ENCODE peak calls at places on chromosomes 16 and 17, in seven cellular contexts. H is choroid plexus epithelial cell, W is stomach, L is ascending aorta, V is HFF-Myc, N is AG04449, F is left lung. M is an unnamed sample.

GRCh38 chr16:89442588-89442987 is 47.8 kb downstream of the ANKRD11 start:
- DNase-seq in W (no peak), N (no peak), V (no peak), L (no peak), F (no peak), H (no peak), M (no peak)

GRCh38 chr16:31143889-31144148 is 6.0 kb downstream of the PRSS36 start:
- DNase-seq in H (no peak), N (no peak), V (no peak), W (no peak), L (no peak), F (no peak), M (no peak)

GRCh38 chr17:20908373-20909273 is 134.2 kb downstream of the USP22 start:
- DNase-seq in N (no peak), L (peak), F (peak), V (peak), W (peak), H (peak), M (no peak)

GRCh38 chr17:27630607-27631408 is at the start of gene LGALS9:
- DNase-seq in N (no peak), F (no peak), L (no peak), H (peak), W (peak), V (no peak), M (peak)

GRCh38 chr17:79971651-79972050 is 64.0 kb downstream of the TBC1D16 start:
- DNase-seq in L (no peak), V (no peak), H (no peak), W (no peak), N (no peak), F (no peak), M (no peak)

GRCh38 chr17:73613271-73613941 is 30.8 kb downstream of the SDK2 start:
- DNase-seq in N (no peak), F (no peak), V (no peak), L (no peak), W (no peak), H (no peak), M (no peak)

GRCh38 chr16:28149016-28149888 is 62.5 kb downstream of the XPO6 start:
- DNase-seq in F (no peak), H (no peak), N (no peak), L (no peak), V (no peak), W (no peak), M (no peak)

GRCh38 chr16:84509032-84509950 is 4.8 kb upstream of the MEAK7 start:
- DNase-seq in F (no peak), W (no peak), H (no peak), N (no peak), V (no peak), L (no peak), M (no peak)

GRCh38 chr17:39632153-39632941 is 4.6 kb upstream of the STARD3 start:
- DNase-seq in L (no peak), N (no peak), F (no peak), H (no peak), V (no peak), W (peak), M (no peak)

GRCh38 chr16:11255737-11256656 is at the start of gene SOCS1:
- DNase-seq in N (no peak), W (peak), V (peak), L (peak), H (peak), F (peak), M (peak)

GRCh38 chr17:72967263-72967962 is 125.1 kb downstream of the SLC39A11 start:
- DNase-seq in V (no peak), L (no peak), H (no peak), F (no peak), W (no peak), N (no peak), M (no peak)

GRCh38 chr17:6674586-6674985 is 23.0 kb downstream of the C17orf100 start:
- DNase-seq in N (no peak), V (no peak), W (no peak), L (no peak), H (no peak), F (no peak), M (no peak)

GRCh38 chr16:31200821-31201510 is 1.6 kb downstream of the PYCARD start:
- DNase-seq in N (no peak), V (peak), F (no peak), H (peak), L (no peak), W (no peak), M (no peak)

GRCh38 chr17:41530062-41531048 is 2.2 kb upstream of the KRT19 start:
- DNase-seq in L (no peak), H (peak), W (peak), F (no peak), N (peak), V (peak), M (peak)

GRCh38 chr17:72826602-72827001 is 265.9 kb downstream of the SLC39A11 start:
- DNase-seq in W (no peak), N (no peak), F (no peak), V (no peak), L (no peak), H (peak), M (no peak)

GRCh38 chr17:71251936-71252335 is 868.9 kb upstream of the SOX9 start:
- DNase-seq in V (no peak), L (no peak), W (no peak), N (no peak), F (no peak), H (peak), M (peak)

GRCh38 chr17:1422907-1423306 is 22.9 kb upstream of the YWHAE start:
- DNase-seq in H (peak), N (peak), V (peak), F (no peak), L (no peak), W (no peak), M (peak)

GRCh38 chr17:31398381-31399275 is 7.2 kb downstream of the RAB11FIP4 start:
- DNase-seq in F (no peak), W (no peak), N (no peak), V (no peak), H (no peak), L (no peak), M (no peak)

GRCh38 chr16:10990378-10990777 is 46.0 kb downstream of the CLEC16A start:
- DNase-seq in N (no peak), L (no peak), V (no peak), W (no peak), H (no peak), F (no peak), M (no peak)

GRCh38 chr16:58578642-58579041 is 51.0 kb downstream of the CNOT1 start:
- DNase-seq in W (no peak), H (no peak), F (no peak), L (no peak), V (no peak), N (no peak), M (no peak)

GRCh38 chr16:89408315-89408714 is 82.0 kb downstream of the ANKRD11 start:
- DNase-seq in F (no peak), V (no peak), H (no peak), N (no peak), W (no peak), L (no peak), M (no peak)

GRCh38 chr16:65494609-65495008 is 372.7 kb upstream of the CDH11 start:
- DNase-seq in W (no peak), N (no peak), H (peak), V (no peak), L (no peak), F (no peak), M (no peak)

GRCh38 chr16:23848958-23849357 is 13.2 kb downstream of the PRKCB start:
- DNase-seq in L (no peak), V (no peak), N (no peak), W (no peak), F (no peak), H (no peak), M (no peak)

GRCh38 chr17:82160081-82160480 is 52.6 kb downstream of the CCDC57 start:
- DNase-seq in W (no peak), H (peak), F (no peak), V (no peak), L (no peak), N (no peak), M (no peak)

GRCh38 chr17:76641501-76641900 is 2.1 kb downstream of the ST6GALNAC1 start:
- DNase-seq in F (no peak), V (no peak), W (no peak), H (peak), L (no peak), N (no peak), M (no peak)

GRCh38 chr17:17722081-17722905 is 41.0 kb downstream of the RAI1 start:
- DNase-seq in L (no peak), V (no peak), F (no peak), H (peak), N (no peak), W (no peak), M (no peak)

GRCh38 chr17:489758-490329 is 137.2 kb upstream of the RPH3AL start:
- DNase-seq in N (no peak), L (no peak), F (no peak), W (peak), H (peak), V (no peak), M (no peak)

GRCh38 chr17:50661795-50662391 is 27.2 kb downstream of the ABCC3 start:
- DNase-seq in H (peak), W (peak), N (peak), L (peak), V (peak), F (peak), M (peak)

GRCh38 chr17:27497696-27498095 is 41.4 kb downstream of the KSR1 start:
- DNase-seq in F (no peak), H (no peak), L (no peak), W (no peak), N (no peak), V (no peak), M (no peak)

GRCh38 chr17:330993-331701 is 21.5 kb downstream of the RPH3AL start:
- DNase-seq in V (no peak), W (no peak), N (no peak), L (no peak), H (no peak), F (no peak), M (no peak)

GRCh38 chr17:31489295-31490018 is 98.0 kb downstream of the RAB11FIP4 start:
- DNase-seq in V (no peak), N (no peak), H (no peak), W (peak), L (no peak), F (peak), M (no peak)

GRCh38 chr17:51442112-51442865 is 181.9 kb downstream of the UTP18 start:
- DNase-seq in L (no peak), W (no peak), N (no peak), H (no peak), V (no peak), F (no peak), M (no peak)

GRCh38 chr17:67239597-67239996 is 5.4 kb downstream of the HELZ start:
- DNase-seq in H (peak), V (no peak), L (no peak), N (no peak), F (no peak), W (no peak), M (no peak)

GRCh38 chr16:75546293-75546692 is 9.8 kb downstream of the TMEM231 start:
- DNase-seq in W (no peak), V (no peak), N (no peak), H (no peak), L (no peak), F (no peak), M (no peak)

GRCh38 chr17:1188812-1189211 is 9.0 kb upstream of the ABR start:
- DNase-seq in V (no peak), F (peak), N (no peak), L (peak), W (peak), H (no peak), M (peak)

GRCh38 chr17:54177606-54178308 is 355.0 kb downstream of the KIF2B start:
- DNase-seq in V (no peak), F (no peak), W (no peak), N (no peak), L (no peak), H (no peak), M (no peak)

GRCh38 chr16:88968589-88969280 is 8.3 kb downstream of the CBFA2T3 start:
- DNase-seq in H (no peak), L (no peak), F (no peak), V (no peak), W (no peak), N (no peak), M (no peak)

DNA sequence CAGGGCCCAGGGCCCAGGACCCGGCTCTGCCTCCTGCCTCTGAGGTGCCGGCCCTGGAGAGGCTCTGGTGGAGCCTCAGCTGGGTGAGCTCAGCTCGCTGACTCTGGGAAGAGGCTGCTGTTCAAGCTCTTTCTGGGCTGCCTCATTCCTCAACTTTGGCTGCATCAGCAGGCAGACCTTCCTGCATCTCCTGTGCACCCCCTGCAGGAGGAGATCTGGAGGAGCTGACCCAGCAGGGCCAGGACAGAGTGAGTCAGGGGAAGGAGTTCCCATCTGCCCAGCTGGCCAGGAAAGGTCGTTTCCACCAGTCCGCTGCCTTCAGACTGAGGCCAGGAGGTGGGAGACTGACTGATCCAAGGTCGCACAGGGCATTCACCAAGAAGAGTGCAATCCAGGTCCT is 10.7 kb downstream of the CRHR1 start:
- DNase-seq in F (no peak), L (no peak), V (no peak), N (no peak), H (no peak), W (no peak), M (no peak)
- TF ChIP-seq CTCF in F (no peak), L (no peak), V (peak), N (peak), H (peak), W (no peak), M (no peak)

GRCh38 chr17:60163108-60163784 is 13.5 kb downstream of the CA4 start:
- DNase-seq in N (no peak), L (no peak), W (no peak), F (no peak), V (no peak), H (no peak), M (no peak)

GRCh38 chr17:60161598-60162330 is 12.0 kb downstream of the CA4 start:
- DNase-seq in L (peak), W (peak), V (no peak), N (no peak), F (no peak), H (no peak), M (no peak)

GRCh38 chr17:60159479-60159866 is 9.7 kb downstream of the CA4 start:
- DNase-seq in F (no peak), V (no peak), N (no peak), L (no peak), H (no peak), W (no peak), M (no peak)

GRCh38 chr17:60158751-60159478 is 9.1 kb downstream of the CA4 start:
- DNase-seq in W (no peak), F (no peak), N (no peak), H (peak), V (no peak), L (no peak), M (no peak)

GRCh38 chr17:60160829-60161501 is 11.2 kb downstream of the CA4 start:
- DNase-seq in W (no peak), V (no peak), F (no peak), H (no peak), L (no peak), N (no peak), M (no peak)
- H3K4me3 ChIP-seq in W (no peak), V (no peak), F (no peak), H (no peak), L (no peak), N (no peak), M (no peak)

DNA sequence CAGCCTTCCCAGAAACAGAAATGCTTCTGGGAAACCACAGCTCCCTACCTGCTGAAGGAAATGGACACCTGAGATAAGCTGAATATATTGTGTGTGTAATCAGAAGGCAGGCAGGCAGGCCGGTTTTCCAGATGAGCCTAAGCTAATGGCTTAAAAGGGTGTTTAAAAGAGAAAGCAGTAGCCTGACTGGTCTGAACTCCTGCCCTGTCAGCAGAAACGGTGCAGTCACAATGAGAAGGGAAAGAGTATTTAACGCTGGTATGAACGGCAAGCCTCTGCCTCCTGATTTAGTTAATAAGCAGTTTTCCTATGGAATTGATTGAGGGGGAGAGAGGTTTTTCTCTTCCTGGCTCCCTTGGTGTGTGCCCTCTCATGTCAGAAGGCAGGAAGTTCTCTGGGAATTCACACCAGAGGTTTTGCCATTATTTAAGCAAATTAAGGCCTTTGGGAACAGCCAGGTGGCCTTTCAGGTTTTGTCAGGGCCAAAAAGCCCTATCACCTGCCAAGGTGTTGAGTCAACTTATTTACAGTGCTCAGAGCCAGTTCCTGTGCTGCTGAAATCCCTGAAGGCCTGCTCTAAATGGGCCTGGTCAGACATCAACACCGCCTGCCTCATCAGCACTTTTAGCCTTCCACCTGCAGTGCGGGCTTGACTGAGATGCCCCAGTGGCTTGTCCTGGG is 41.6 kb downstream of the CDH1 start:
- DNase-seq in W (peak), L (no peak), H (peak), N (no peak), V (no peak), F (peak), M (no peak)
- TF ChIP-seq CTCF in W (no peak), L (no peak), H (no peak), N (no peak), V (no peak), F (no peak), M (no peak)

GRCh38 chr17:13596241-13596941 is 5.3 kb downstream of the HS3ST3A1 start:
- DNase-seq in W (no peak), N (no peak), F (no peak), V (no peak), L (no peak), H (no peak), M (no peak)

GRCh38 chr17:13593757-13594156 is 8.0 kb downstream of the HS3ST3A1 start:
- DNase-seq in W (no peak), H (peak), N (no peak), L (no peak), F (no peak), V (peak), M (no peak)

GRCh38 chr17:13593021-13593751 is 8.5 kb downstream of the HS3ST3A1 start:
- DNase-seq in V (no peak), N (no peak), L (no peak), W (no peak), H (no peak), F (no peak), M (no peak)

GRCh38 chr17:13594310-13594709 is 7.4 kb downstream of the HS3ST3A1 start:
- DNase-seq in W (no peak), L (no peak), H (no peak), V (peak), N (no peak), F (no peak), M (no peak)

DNA sequence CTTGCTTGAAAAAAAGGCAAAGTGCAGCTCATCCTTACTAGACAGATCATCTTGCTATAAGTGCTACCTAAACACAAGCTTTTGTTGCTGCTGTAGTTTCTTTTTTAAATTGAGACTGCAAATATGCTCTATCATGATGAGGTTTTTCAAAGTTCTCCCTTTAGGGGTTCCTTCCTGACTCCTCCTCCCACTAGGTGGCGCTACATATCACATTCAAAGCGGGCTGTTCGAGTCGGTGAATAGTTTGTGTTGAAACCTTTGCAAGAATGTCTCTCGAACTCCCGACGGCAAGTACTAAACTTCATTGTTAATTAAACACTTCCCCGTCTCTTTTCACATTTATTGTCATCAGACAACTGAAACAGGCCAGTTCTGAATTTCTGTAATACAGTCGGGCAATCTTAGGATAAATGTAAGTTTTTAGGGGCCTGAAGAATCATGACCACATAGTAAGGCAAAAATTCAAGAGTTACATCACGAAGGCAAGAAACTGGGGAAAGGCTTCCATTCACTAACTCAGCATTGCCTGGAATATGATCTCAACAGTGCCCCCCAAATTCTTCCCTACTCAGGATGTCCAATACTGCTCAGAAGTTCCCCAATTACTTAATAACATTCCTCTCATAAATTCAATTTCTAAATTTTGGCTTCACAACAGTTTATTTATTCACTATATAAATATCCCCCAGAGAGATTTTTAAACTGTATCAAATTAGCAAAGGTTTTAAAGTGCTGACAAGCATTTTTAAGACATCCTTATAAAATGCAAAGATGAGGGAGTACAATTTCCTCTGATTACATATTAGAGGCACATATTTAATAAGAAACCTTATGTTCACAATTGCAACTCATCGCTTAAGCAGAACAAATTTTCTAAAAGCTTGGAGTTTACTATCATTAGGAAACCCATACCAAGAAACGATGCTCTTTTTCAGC is 6.7 kb downstream of the HS3ST3A1 start:
- DNase-seq in H (peak), F (peak), V (peak), N (peak), L (no peak), W (peak), M (peak)
- H3K4me3 ChIP-seq in H (no peak), F (no peak), V (peak), N (no peak), L (no peak), W (no peak), M (no peak)

GRCh38 chr17:37506678-37507077 is 17.0 kb downstream of the DUSP14 start:
- DNase-seq in L (no peak), N (no peak), V (no peak), H (peak), W (no peak), F (no peak), M (no peak)
- TF ChIP-seq CTCF in L (no peak), N (peak), V (peak), H (peak), W (peak), F (peak), M (peak)

GRCh38 chr17:19886116-19886515 is 18.4 kb upstream of the ULK2 start:
- DNase-seq in L (no peak), W (no peak), V (no peak), N (no peak), F (no peak), H (no peak), M (no peak)
- H3K4me3 ChIP-seq in L (no peak), W (no peak), V (no peak), N (no peak), F (no peak), H (no peak), M (no peak)

GRCh38 chr16:878071-878784 is 77.7 kb upstream of the GNG13 start:
- DNase-seq in V (no peak), H (no peak), L (no peak), N (no peak), W (no peak), F (no peak), M (no peak)
- TF ChIP-seq CTCF in V (no peak), H (no peak), L (no peak), N (peak), W (no peak), F (no peak), M (no peak)

DNA sequence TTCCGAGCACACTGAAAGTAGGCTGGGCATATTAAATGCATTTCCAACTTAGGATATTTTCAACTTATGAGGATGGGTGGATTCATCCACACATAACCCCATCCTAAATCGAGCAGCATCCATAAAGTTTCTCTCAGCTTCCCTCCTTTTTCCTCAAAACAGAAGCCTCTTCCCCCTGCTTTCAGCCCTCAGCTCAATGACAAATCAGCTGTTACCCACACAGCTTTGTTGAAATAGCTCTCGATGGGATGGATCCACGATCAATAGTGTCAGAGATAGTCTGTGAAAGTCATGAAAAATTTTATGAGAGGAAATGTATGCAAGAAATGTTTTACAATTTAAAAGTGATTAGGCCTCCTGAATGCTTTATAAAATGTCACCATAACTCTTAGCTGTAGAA is 2.5 kb downstream of the DHX33 start:
- DNase-seq in H (no peak), F (no peak), W (no peak), V (no peak), N (no peak), L (no peak), M (no peak)
- H3K4me3 ChIP-seq in H (no peak), F (peak), W (no peak), V (peak), N (no peak), L (no peak), M (no peak)

M was measured in astrocyte of the cerebellum.